ENCODE peak calls at places on chromosomes 5 and 9, in seven cellular contexts. D is prostate gland; M is IMR-90; Q is cardiac muscle cell; E is CD8-positive, alpha-beta T cell; H is Caco-2; V is heart left ventricle. C is an unnamed sample. For H3K9me3, the result is how much of the 10 kb centered on the place peaks cover.

GRCh38 chr5:109964136-109964535 is 274.4 kb downstream of the MAN2A1 start:
- DNase-seq in V (no peak), M (no peak), Q (no peak), D (no peak), E (no peak), H (no peak), C (no peak)

GRCh38 chr9:21070171-21070571 is 7.6 kb downstream of the IFNB1 start:
- DNase-seq in Q (peak), E (no peak), H (no peak), V (peak), D (peak), M (peak), C (peak)

GRCh38 chr5:174386306-174386705 is 338.1 kb upstream of the MSX2 start:
- DNase-seq in V (no peak), M (peak), Q (peak), H (no peak), E (no peak), D (no peak), C (no peak)

GRCh38 chr9:133470427-133470924 is 8.4 kb downstream of the SLC2A6 start:
- DNase-seq in D (no peak), Q (no peak), E (no peak), H (no peak), V (no peak), M (no peak), C (no peak)

GRCh38 chr5:97142521-97143254 is at the start of gene LIX1:
- DNase-seq in Q (peak), M (peak), V (no peak), H (peak), E (no peak), D (peak), C (no peak)

GRCh38 chr9:126248680-126249079 is 77.9 kb upstream of the MVB12B start:
- DNase-seq in H (no peak), M (peak), Q (peak), D (no peak), E (no peak), V (no peak), C (no peak)

GRCh38 chr9:132498811-132499210 is 83.6 kb upstream of the BARHL1 start:
- DNase-seq in E (no peak), H (no peak), D (no peak), Q (no peak), M (peak), V (no peak), C (no peak)

GRCh38 chr5:122653087-122654017 is 121.5 kb upstream of the SNX2 start:
- DNase-seq in D (no peak), V (no peak), H (no peak), E (no peak), M (peak), Q (peak), C (no peak)

GRCh38 chr9:91503650-91504007 is 80.0 kb upstream of the NFIL3 start:
- DNase-seq in D (no peak), E (no peak), H (no peak), M (peak), V (no peak), Q (no peak), C (no peak)

GRCh38 chr9:136614372-136614922 is 48.3 kb upstream of the EGFL7 start:
- DNase-seq in Q (peak), V (peak), E (no peak), M (peak), D (no peak), H (no peak), C (peak)

GRCh38 chr5:174720612-174721521 is 3.5 kb upstream of the MSX2 start:
- DNase-seq in D (no peak), E (no peak), Q (no peak), H (peak), V (no peak), M (no peak), C (no peak)

GRCh38 chr5:26009742-26010141 is 1028.6 kb downstream of the CDH9 start:
- DNase-seq in H (no peak), D (no peak), Q (no peak), M (no peak), E (no peak), V (no peak), C (no peak)

GRCh38 chr5:102625446-102625845 is 126.6 kb upstream of the SLCO6A1 start:
- DNase-seq in Q (no peak), V (no peak), D (no peak), M (no peak), H (no peak), E (no peak), C (no peak)

GRCh38 chr9:40927851-40928802 is 200.4 kb downstream of the FOXD4L6 start:
- DNase-seq in V (no peak), Q (no peak), H (no peak), M (no peak), D (no peak), E (no peak), C (no peak)
- H3K9me3 ChIP-seq in V (under half), Q (under half), H (under half), M (half or more), D (under half), E (half or more), C (under half)

GRCh38 chr5:1278216-1278615 is 16.7 kb downstream of the TERT start:
- DNase-seq in V (no peak), Q (no peak), D (no peak), H (no peak), E (no peak), M (no peak), C (no peak)
- H3K9me3 ChIP-seq in V (under half), Q (under half), D (under half), H (under half), E (under half), M (under half), C (under half)

GRCh38 chr5:120936652-120937051 is 472.6 kb downstream of the PRR16 start:
- DNase-seq in Q (no peak), E (no peak), D (no peak), V (no peak), H (no peak), M (no peak), C (no peak)
- H3K9me3 ChIP-seq in Q (under half), E (under half), D (under half), V (under half), H (under half), M (under half), C (under half)

GRCh38 chr5:135615581-135616260 is 36.9 kb upstream of the CXCL14 start:
- DNase-seq in V (no peak), H (no peak), Q (peak), M (no peak), D (no peak), E (no peak), C (no peak)
- H3K9me3 ChIP-seq in V (under half), H (under half), Q (under half), M (under half), D (under half), E (under half), C (under half)

GRCh38 chr5:178931846-178932760 is 8.9 kb upstream of the ZNF454 start:
- DNase-seq in V (no peak), Q (no peak), M (no peak), E (no peak), D (no peak), H (no peak), C (no peak)
- H3K9me3 ChIP-seq in V (under half), Q (under half), M (half or more), E (half or more), D (under half), H (under half), C (half or more)

DNA sequence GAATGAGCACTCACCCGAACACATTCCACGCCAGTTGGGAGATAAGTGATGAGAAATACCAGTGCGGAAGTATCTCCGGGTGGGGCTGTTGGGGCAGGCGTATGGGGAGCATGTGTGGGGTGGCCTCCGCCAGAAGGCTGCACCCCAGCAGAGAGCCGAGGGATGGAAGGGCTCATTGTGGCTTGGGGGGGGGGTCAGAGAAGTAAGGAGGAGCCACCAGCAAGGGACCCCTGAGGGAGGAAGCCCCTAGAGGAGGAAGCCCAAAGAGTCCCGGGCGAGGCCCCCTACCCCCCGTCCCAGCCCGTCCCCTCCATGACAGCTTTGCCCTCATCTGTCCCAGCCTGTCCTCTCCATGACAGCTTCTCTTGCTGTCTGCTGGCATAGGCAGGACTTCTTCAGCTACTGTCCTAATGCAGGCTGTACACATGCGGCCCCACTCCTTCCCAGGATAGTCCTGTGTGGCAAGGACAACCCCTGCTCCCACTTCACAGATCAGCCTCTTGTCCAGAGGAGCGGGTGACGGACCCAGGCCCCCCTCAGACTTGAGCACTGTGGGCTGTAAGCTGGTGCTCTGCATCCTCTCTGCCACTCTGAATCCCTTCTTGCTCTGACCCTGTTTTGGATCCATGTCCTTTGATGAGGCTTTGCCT is 239.6 kb downstream of the CACNA1B start:
- DNase-seq in V (peak), D (no peak), M (no peak), H (peak), E (no peak), Q (no peak), C (no peak)
- H3K9me3 ChIP-seq in V (under half), D (under half), M (half or more), H (under half), E (under half), Q (under half), C (under half)

GRCh38 chr9:35186524-35186923 is 24.7 kb downstream of the UNC13B start:
- DNase-seq in V (no peak), Q (no peak), H (no peak), D (no peak), M (no peak), E (no peak), C (no peak)
- H3K9me3 ChIP-seq in V (under half), Q (under half), H (under half), D (under half), M (under half), E (under half), C (under half)